ENCODE peak calls at places on chromosome 7, in six cellular contexts. One of them, this sample, is unnamed.

GRCh38 chr7:41247128-41247865 is 455.6 kb downstream of the INHBA start:
- DNase-seq in right cardiac atrium: no peak
- DNase-seq in SJCRH30: no peak
- DNase-seq in breast epithelium: no peak
- DNase-seq in A549: no peak
- DNase-seq in CD8-positive, alpha-beta T cell: no peak
- DNase-seq in this sample: no peak

GRCh38 chr7:73707045-73707631 is 12.3 kb downstream of the STX1A start:
- DNase-seq in right cardiac atrium: peak
- DNase-seq in SJCRH30: no peak
- DNase-seq in breast epithelium: peak
- DNase-seq in A549: peak
- DNase-seq in CD8-positive, alpha-beta T cell: no peak
- DNase-seq in this sample: no peak

GRCh38 chr7:116231543-116232401 is 21.4 kb downstream of the TES start:
- DNase-seq in breast epithelium: no peak
- DNase-seq in A549: no peak
- DNase-seq in SJCRH30: no peak
- DNase-seq in right cardiac atrium: no peak
- DNase-seq in CD8-positive, alpha-beta T cell: no peak
- DNase-seq in this sample: no peak

GRCh38 chr7:71886066-71886465 is 526.1 kb downstream of the CALN1 start:
- DNase-seq in breast epithelium: no peak
- DNase-seq in right cardiac atrium: no peak
- DNase-seq in SJCRH30: no peak
- DNase-seq in A549: no peak
- DNase-seq in CD8-positive, alpha-beta T cell: no peak
- DNase-seq in this sample: no peak

GRCh38 chr7:101964680-101965079 is 147.3 kb downstream of the CUX1 start:
- DNase-seq in right cardiac atrium: no peak
- DNase-seq in CD8-positive, alpha-beta T cell: no peak
- DNase-seq in A549: no peak
- DNase-seq in SJCRH30: no peak
- DNase-seq in breast epithelium: no peak
- DNase-seq in this sample: no peak

GRCh38 chr7:140586517-140586916 is 54.1 kb downstream of the DENND2A start:
- DNase-seq in right cardiac atrium: no peak
- DNase-seq in SJCRH30: no peak
- DNase-seq in breast epithelium: no peak
- DNase-seq in A549: no peak
- DNase-seq in CD8-positive, alpha-beta T cell: no peak
- DNase-seq in this sample: no peak

GRCh38 chr7:39919646-39920045 is 30.4 kb upstream of the CDK13 start:
- DNase-seq in SJCRH30: no peak
- DNase-seq in right cardiac atrium: no peak
- DNase-seq in A549: no peak
- DNase-seq in breast epithelium: no peak
- DNase-seq in CD8-positive, alpha-beta T cell: no peak
- DNase-seq in this sample: no peak

GRCh38 chr7:96388620-96389383 is 66.9 kb upstream of the SLC25A13 start:
- DNase-seq in CD8-positive, alpha-beta T cell: no peak
- DNase-seq in SJCRH30: no peak
- DNase-seq in A549: no peak
- DNase-seq in right cardiac atrium: peak
- DNase-seq in breast epithelium: no peak
- DNase-seq in this sample: no peak

GRCh38 chr7:120550494-120551048 is 277.6 kb downstream of the KCND2 start:
- DNase-seq in CD8-positive, alpha-beta T cell: no peak
- DNase-seq in breast epithelium: no peak
- DNase-seq in SJCRH30: peak
- DNase-seq in A549: no peak
- DNase-seq in right cardiac atrium: no peak
- DNase-seq in this sample: no peak

GRCh38 chr7:121697731-121698396 is 175.1 kb upstream of the PTPRZ1 start:
- DNase-seq in A549: no peak
- DNase-seq in CD8-positive, alpha-beta T cell: no peak
- DNase-seq in breast epithelium: no peak
- DNase-seq in SJCRH30: no peak
- DNase-seq in right cardiac atrium: no peak
- DNase-seq in this sample: no peak

GRCh38 chr7:37987732-37988131 is 67.3 kb downstream of the EPDR1 start:
- DNase-seq in A549: no peak
- DNase-seq in SJCRH30: peak
- DNase-seq in CD8-positive, alpha-beta T cell: no peak
- DNase-seq in right cardiac atrium: no peak
- DNase-seq in breast epithelium: no peak
- DNase-seq in this sample: no peak

GRCh38 chr7:64223366-64223765 is 4.9 kb upstream of the ZNF679 start:
- DNase-seq in right cardiac atrium: no peak
- DNase-seq in CD8-positive, alpha-beta T cell: no peak
- DNase-seq in A549: no peak
- DNase-seq in SJCRH30: no peak
- DNase-seq in breast epithelium: no peak
- DNase-seq in this sample: no peak

GRCh38 chr7:111639894-111640293 is 77.6 kb upstream of the IMMP2L start:
- DNase-seq in A549: no peak
- DNase-seq in breast epithelium: no peak
- DNase-seq in SJCRH30: no peak
- DNase-seq in right cardiac atrium: no peak
- DNase-seq in CD8-positive, alpha-beta T cell: no peak
- DNase-seq in this sample: no peak

GRCh38 chr7:151245360-151246160 is 2.9 kb downstream of the SMARCD3 start:
- DNase-seq in right cardiac atrium: peak
- DNase-seq in SJCRH30: no peak
- DNase-seq in breast epithelium: no peak
- DNase-seq in CD8-positive, alpha-beta T cell: peak
- DNase-seq in A549: peak
- DNase-seq in this sample: peak

GRCh38 chr7:45294559-45294958 is 137.0 kb downstream of the RAMP3 start:
- DNase-seq in breast epithelium: no peak
- DNase-seq in SJCRH30: no peak
- DNase-seq in A549: no peak
- DNase-seq in CD8-positive, alpha-beta T cell: no peak
- DNase-seq in right cardiac atrium: peak
- DNase-seq in this sample: no peak

GRCh38 chr7:133024604-133025003 is 57.3 kb downstream of the CHCHD3 start:
- DNase-seq in SJCRH30: no peak
- DNase-seq in right cardiac atrium: no peak
- DNase-seq in A549: no peak
- DNase-seq in CD8-positive, alpha-beta T cell: no peak
- DNase-seq in breast epithelium: no peak
- DNase-seq in this sample: no peak

GRCh38 chr7:92973964-92974363 is 137.6 kb upstream of the CDK6 start:
- DNase-seq in A549: no peak
- DNase-seq in breast epithelium: no peak
- DNase-seq in SJCRH30: no peak
- DNase-seq in right cardiac atrium: no peak
- DNase-seq in CD8-positive, alpha-beta T cell: no peak
- DNase-seq in this sample: no peak

GRCh38 chr7:141242568-141242967 is 168.7 kb downstream of the TMEM178B start:
- DNase-seq in A549: no peak
- DNase-seq in SJCRH30: no peak
- DNase-seq in CD8-positive, alpha-beta T cell: no peak
- DNase-seq in breast epithelium: no peak
- DNase-seq in right cardiac atrium: no peak
- DNase-seq in this sample: no peak

GRCh38 chr7:43211693-43212092 is 99.2 kb downstream of the HECW1 start:
- DNase-seq in breast epithelium: no peak
- DNase-seq in SJCRH30: no peak
- DNase-seq in A549: no peak
- DNase-seq in right cardiac atrium: no peak
- DNase-seq in CD8-positive, alpha-beta T cell: no peak
- DNase-seq in this sample: no peak

GRCh38 chr7:70833726-70834125 is 298.2 kb upstream of the GALNT17 start:
- DNase-seq in A549: no peak
- DNase-seq in CD8-positive, alpha-beta T cell: no peak
- DNase-seq in right cardiac atrium: no peak
- DNase-seq in breast epithelium: no peak
- DNase-seq in SJCRH30: peak
- DNase-seq in this sample: no peak

GRCh38 chr7:47217570-47218360 is 364.1 kb downstream of the TNS3 start:
- DNase-seq in right cardiac atrium: no peak
- DNase-seq in A549: no peak
- DNase-seq in CD8-positive, alpha-beta T cell: no peak
- DNase-seq in SJCRH30: no peak
- DNase-seq in breast epithelium: no peak
- DNase-seq in this sample: no peak

GRCh38 chr7:136174477-136174876 is 197.3 kb upstream of the MTPN start:
- DNase-seq in CD8-positive, alpha-beta T cell: no peak
- DNase-seq in right cardiac atrium: no peak
- DNase-seq in breast epithelium: no peak
- DNase-seq in A549: no peak
- DNase-seq in SJCRH30: no peak
- DNase-seq in this sample: no peak

GRCh38 chr7:37894671-37895070 is 21.9 kb downstream of the SFRP4 start:
- DNase-seq in breast epithelium: no peak
- DNase-seq in A549: no peak
- DNase-seq in CD8-positive, alpha-beta T cell: no peak
- DNase-seq in right cardiac atrium: no peak
- DNase-seq in SJCRH30: no peak
- DNase-seq in this sample: no peak

GRCh38 chr7:144391823-144392255 is 11.7 kb downstream of the NOBOX start:
- DNase-seq in CD8-positive, alpha-beta T cell: no peak
- DNase-seq in A549: peak
- DNase-seq in right cardiac atrium: no peak
- DNase-seq in SJCRH30: no peak
- DNase-seq in breast epithelium: no peak
- DNase-seq in this sample: peak

GRCh38 chr7:913736-914520 is 37.6 kb downstream of the GET4 start:
- DNase-seq in right cardiac atrium: peak
- DNase-seq in A549: no peak
- DNase-seq in SJCRH30: no peak
- DNase-seq in CD8-positive, alpha-beta T cell: no peak
- DNase-seq in breast epithelium: peak
- DNase-seq in this sample: peak
- H3K27ac ChIP-seq in right cardiac atrium: no peak
- H3K27ac ChIP-seq in A549: peak
- H3K27ac ChIP-seq in SJCRH30: no peak
- H3K27ac ChIP-seq in CD8-positive, alpha-beta T cell: no peak
- H3K27ac ChIP-seq in breast epithelium: peak
- H3K27ac ChIP-seq in this sample: peak

GRCh38 chr7:68321076-68321639 is 1277.1 kb upstream of the AUTS2 start:
- DNase-seq in SJCRH30: peak
- DNase-seq in right cardiac atrium: peak
- DNase-seq in CD8-positive, alpha-beta T cell: no peak
- DNase-seq in breast epithelium: peak
- DNase-seq in A549: peak
- DNase-seq in this sample: no peak
- H3K27ac ChIP-seq in SJCRH30: no peak
- H3K27ac ChIP-seq in right cardiac atrium: peak
- H3K27ac ChIP-seq in CD8-positive, alpha-beta T cell: no peak
- H3K27ac ChIP-seq in breast epithelium: peak
- H3K27ac ChIP-seq in A549: peak
- H3K27ac ChIP-seq in this sample: no peak

DNA sequence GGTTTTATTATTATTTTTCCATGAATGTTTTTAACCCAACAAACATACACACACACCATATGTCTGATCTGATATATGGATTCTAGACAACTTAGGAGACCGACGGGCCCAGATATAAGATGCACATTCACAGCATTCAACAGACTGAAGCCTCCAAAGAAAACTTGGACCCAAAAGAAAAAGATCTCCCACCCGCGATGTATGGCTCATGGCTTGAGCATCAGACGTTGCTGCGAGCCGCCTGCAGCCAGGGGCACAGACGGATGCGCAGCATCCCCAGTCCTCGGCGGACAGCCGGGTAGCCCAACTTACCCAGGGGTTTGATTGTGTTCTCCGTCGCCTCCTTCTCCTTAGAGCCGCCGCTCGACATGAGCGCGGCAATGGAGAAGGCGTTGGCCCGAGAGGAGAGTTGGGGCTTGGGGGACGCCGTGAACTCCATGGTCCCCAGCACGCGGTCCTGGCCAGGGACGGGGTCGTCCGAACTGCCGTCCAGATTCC is 669 bp downstream of the TBX20 start:
- DNase-seq in right cardiac atrium: no peak
- DNase-seq in CD8-positive, alpha-beta T cell: no peak
- DNase-seq in A549: peak
- DNase-seq in breast epithelium: no peak
- DNase-seq in SJCRH30: no peak
- DNase-seq in this sample: no peak
- H3K27ac ChIP-seq in right cardiac atrium: peak
- H3K27ac ChIP-seq in CD8-positive, alpha-beta T cell: no peak
- H3K27ac ChIP-seq in A549: peak
- H3K27ac ChIP-seq in breast epithelium: no peak
- H3K27ac ChIP-seq in SJCRH30: no peak
- H3K27ac ChIP-seq in this sample: no peak

GRCh38 chr7:105779856-105780815 is 96.3 kb downstream of the ATXN7L1 start:
- DNase-seq in CD8-positive, alpha-beta T cell: no peak
- DNase-seq in SJCRH30: no peak
- DNase-seq in breast epithelium: no peak
- DNase-seq in A549: no peak
- DNase-seq in right cardiac atrium: no peak
- DNase-seq in this sample: no peak

GRCh38 chr7:105778956-105779355 is 97.4 kb downstream of the ATXN7L1 start:
- DNase-seq in right cardiac atrium: no peak
- DNase-seq in breast epithelium: no peak
- DNase-seq in A549: no peak
- DNase-seq in SJCRH30: no peak
- DNase-seq in CD8-positive, alpha-beta T cell: no peak
- DNase-seq in this sample: no peak

GRCh38 chr7:105775580-105775979 is 100.8 kb downstream of the ATXN7L1 start:
- DNase-seq in right cardiac atrium: no peak
- DNase-seq in CD8-positive, alpha-beta T cell: no peak
- DNase-seq in SJCRH30: no peak
- DNase-seq in breast epithelium: no peak
- DNase-seq in A549: no peak
- DNase-seq in this sample: no peak

GRCh38 chr7:105776068-105776790 is 100.2 kb downstream of the ATXN7L1 start:
- DNase-seq in breast epithelium: peak
- DNase-seq in SJCRH30: peak
- DNase-seq in CD8-positive, alpha-beta T cell: no peak
- DNase-seq in right cardiac atrium: no peak
- DNase-seq in A549: peak
- DNase-seq in this sample: no peak

DNA sequence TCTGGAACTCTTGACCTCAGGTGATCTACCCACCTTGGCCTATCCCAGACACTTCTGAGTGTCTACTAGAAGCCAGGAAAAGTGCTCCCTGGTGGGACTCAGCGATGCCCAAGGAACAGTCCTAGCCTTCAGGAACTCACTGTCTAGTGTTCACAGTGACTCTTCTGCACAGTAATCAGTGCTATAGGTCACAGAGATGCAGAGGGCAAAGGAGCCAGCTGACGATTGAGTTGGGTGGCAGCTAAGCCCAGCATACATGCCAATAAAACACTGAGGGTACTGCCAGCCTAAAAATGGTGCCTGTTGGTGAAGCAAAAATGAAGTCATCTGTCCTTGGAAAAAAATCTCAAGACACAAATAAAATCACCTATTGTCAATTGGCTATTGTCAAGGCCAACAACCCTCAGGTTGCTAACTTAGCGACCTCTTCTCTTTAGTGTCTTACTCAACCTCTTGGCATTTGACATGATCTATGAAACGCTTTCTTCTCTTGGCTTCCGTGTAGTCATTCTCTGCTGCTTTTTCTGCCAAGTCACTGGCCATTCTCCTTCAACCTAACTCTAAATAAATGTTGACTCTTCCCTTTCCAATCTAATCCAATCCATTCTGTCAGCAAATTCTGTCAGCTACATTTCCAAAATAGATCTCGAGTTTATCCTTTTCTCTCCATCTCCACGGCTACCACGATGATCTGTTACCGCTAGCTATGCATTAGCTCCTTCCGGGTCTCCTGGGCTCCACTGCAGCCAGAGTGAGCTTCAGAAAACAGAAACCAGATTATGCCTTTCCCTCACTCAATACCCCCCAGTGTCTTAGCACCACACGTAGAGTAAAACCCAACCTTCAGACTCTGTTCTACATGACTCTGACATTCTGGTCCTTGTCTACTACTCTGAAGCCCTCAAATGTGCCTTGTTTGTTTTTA is 99.2 kb downstream of the ATXN7L1 start:
- DNase-seq in CD8-positive, alpha-beta T cell: no peak
- DNase-seq in breast epithelium: no peak
- DNase-seq in right cardiac atrium: no peak
- DNase-seq in SJCRH30: no peak
- DNase-seq in A549: peak
- DNase-seq in this sample: no peak
- H3K27ac ChIP-seq in CD8-positive, alpha-beta T cell: no peak
- H3K27ac ChIP-seq in breast epithelium: peak
- H3K27ac ChIP-seq in right cardiac atrium: no peak
- H3K27ac ChIP-seq in SJCRH30: peak
- H3K27ac ChIP-seq in A549: peak
- H3K27ac ChIP-seq in this sample: no peak